ENCODE peak calls at places on chromosomes 13 and 19, in five cellular contexts. V is HepG2, G is K562, T is GM12878, D is H1. X is an unnamed sample.

GRCh38 chr13:40251343-40252032 is 415.0 kb downstream of the FOXO1 start:
- DNase-seq in G (no peak), D (no peak), V (no peak), T (no peak), X (no peak)

GRCh38 chr19:48398329-48399235 is 5.1 kb downstream of the GRIN2D start:
- DNase-seq in D (peak; percentile 88), V (peak; percentile 44), G (peak; percentile 97), T (no peak), X (peak; percentile 91)

GRCh38 chr13:55583953-55584593 is 1556.6 kb upstream of the PRR20A start:
- DNase-seq in T (no peak), V (no peak), D (no peak), G (no peak), X (no peak)

GRCh38 chr19:45876411-45877197 is 9.3 kb downstream of the IRF2BP1 start:
- DNase-seq in T (no peak), D (no peak), G (peak; percentile 75), V (peak; percentile 77), X (no peak)

GRCh38 chr13:97112451-97113152 is 109.5 kb upstream of the MBNL2 start:
- DNase-seq in D (no peak), V (no peak), T (no peak), G (no peak), X (no peak)

GRCh38 chr19:16470911-16471811 is 609 bp downstream of the EPS15L1 start:
- DNase-seq in G (peak; percentile 56), D (no peak), T (no peak), V (no peak), X (no peak)

GRCh38 chr13:48594080-48594815 is 59.5 kb upstream of the CYSLTR2 start:
- DNase-seq in T (no peak), G (no peak), D (no peak), V (no peak), X (no peak)

GRCh38 chr19:5719274-5719960 is 529 bp downstream of the LONP1 start:
- DNase-seq in V (no peak), T (no peak), G (peak; percentile 52), D (no peak), X (no peak)

GRCh38 chr13:27171244-27171829 is at the start of gene USP12:
- DNase-seq in T (no peak), V (no peak), G (peak; percentile 47), D (no peak), X (no peak)

GRCh38 chr19:33438016-33438671 is 64.6 kb downstream of the CEBPG start:
- DNase-seq in T (no peak), D (no peak), G (no peak), V (no peak), X (no peak)

GRCh38 chr19:42295831-42296525 is 6.0 kb upstream of the PRR19 start:
- DNase-seq in G (peak; percentile 86), V (peak; percentile 74), T (peak; percentile 41), D (peak; percentile 65), X (peak; percentile 61)

GRCh38 chr13:111219306-111219705 is 101.1 kb upstream of the TEX29 start:
- DNase-seq in T (no peak), V (no peak), G (no peak), D (no peak), X (no peak)

GRCh38 chr19:34109596-34109995 is 62.7 kb upstream of the LSM14A start:
- DNase-seq in T (no peak), G (no peak), D (no peak), V (no peak), X (no peak)

GRCh38 chr13:33078268-33078667 is 62.0 kb downstream of the KL start:
- DNase-seq in V (no peak), D (no peak), G (no peak), T (no peak), X (no peak)

GRCh38 chr13:109146912-109147624 is 517.7 kb downstream of the MYO16 start:
- DNase-seq in G (no peak), T (no peak), V (no peak), D (no peak), X (peak; percentile 67)

GRCh38 chr13:109150691-109151090 is 521.3 kb downstream of the MYO16 start:
- DNase-seq in T (no peak), G (no peak), V (no peak), D (no peak), X (no peak)

GRCh38 chr13:109146393-109146792 is 517.0 kb downstream of the MYO16 start:
- DNase-seq in D (no peak), T (no peak), G (no peak), V (no peak), X (no peak)

GRCh38 chr13:109145631-109146030 is 516.2 kb downstream of the MYO16 start:
- DNase-seq in T (no peak), G (peak; percentile 18), V (peak; percentile 13), D (no peak), X (peak; percentile 58)

GRCh38 chr13:109148243-109148642 is 518.8 kb downstream of the MYO16 start:
- DNase-seq in T (no peak), G (no peak), V (no peak), D (no peak), X (no peak)
- TF ChIP-seq RAD21 in T (no peak), G (no peak), V (no peak), D (no peak), X (no peak)

GRCh38 chr19:13864513-13865242 is 12.3 kb upstream of the NANOS3 start:
- DNase-seq in D (no peak), T (no peak), G (no peak), V (no peak), X (no peak)
- TF ChIP-seq EZH2 in D (peak; percentile 47), T (no peak), G (no peak), V (no peak), X (no peak)

GRCh38 chr19:50209131-50209530 is 5.7 kb downstream of the MYH14 start:
- DNase-seq in D (no peak), V (no peak), G (no peak), T (no peak), X (no peak)

GRCh38 chr19:50210425-50210824 is 7.0 kb downstream of the MYH14 start:
- DNase-seq in G (no peak), T (no peak), D (no peak), V (no peak), X (no peak)

GRCh38 chr19:50213925-50214324 is 10.5 kb downstream of the MYH14 start:
- DNase-seq in T (no peak), V (no peak), G (no peak), D (no peak), X (no peak)

GRCh38 chr19:50215820-50216219 is 12.4 kb downstream of the MYH14 start:
- DNase-seq in T (no peak), V (no peak), G (no peak), D (no peak), X (no peak)

GRCh38 chr19:50214699-50215543 is 11.5 kb downstream of the MYH14 start:
- DNase-seq in T (no peak), G (no peak), D (no peak), V (no peak), X (peak; percentile 52)
- TF ChIP-seq RAD21 in T (no peak), G (no peak), D (no peak), V (no peak), X (no peak)

GRCh38 chr13:101919541-101920306 is 467.2 kb downstream of the ITGBL1 start:
- DNase-seq in V (no peak), D (no peak), T (no peak), G (no peak), X (no peak)
- TF ChIP-seq EZH2 in V (no peak), D (peak; percentile 50), T (no peak), G (no peak), X (no peak)

DNA sequence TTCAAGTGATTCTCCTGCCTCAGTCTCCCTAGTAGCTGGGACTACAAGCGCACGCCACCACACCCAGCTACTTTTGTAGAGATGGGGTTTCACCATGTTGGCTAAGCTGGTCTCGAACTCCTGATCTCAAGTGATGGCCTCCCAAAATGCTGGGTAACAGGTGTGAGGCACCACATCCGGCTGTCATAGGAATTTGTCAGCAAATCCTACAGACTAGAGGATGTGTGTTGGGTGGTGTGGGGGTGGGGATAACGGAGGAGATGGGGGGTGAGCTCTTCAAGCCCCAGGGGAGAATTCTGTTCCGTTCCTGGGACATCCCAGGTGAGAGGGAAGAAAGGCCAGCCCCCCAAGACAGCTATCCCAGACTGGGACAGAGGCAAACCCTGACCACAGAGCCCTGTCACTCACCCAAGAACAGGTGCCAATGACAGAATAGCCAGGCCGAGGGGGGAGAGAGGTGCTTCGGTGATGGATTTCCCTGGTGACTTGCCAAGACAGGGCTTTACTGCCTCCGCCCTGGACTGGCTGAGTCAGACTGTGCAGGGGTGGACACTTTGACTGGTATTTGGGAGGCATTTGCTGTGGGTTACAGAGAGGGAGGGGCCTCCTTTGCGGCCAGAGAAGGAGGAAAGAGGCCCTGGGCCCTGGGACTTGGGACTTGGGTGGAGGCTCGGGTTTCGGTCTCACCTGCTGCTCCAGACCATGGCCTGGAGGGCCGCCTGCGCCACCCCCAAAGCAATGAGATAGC is 4.7 kb upstream of the EPS8L1 start:
- DNase-seq in D (no peak), G (peak; percentile 67), T (no peak), V (no peak), X (peak; percentile 89)
- TF ChIP-seq RAD21 in D (no peak), G (no peak), T (no peak), V (no peak), X (no peak)

GRCh38 chr13:71867101-71867814 is at the start of gene DACH1:
- DNase-seq in T (no peak), D (no peak), G (peak; percentile 56), V (peak; percentile 7), X (no peak)

GRCh38 chr13:71865858-71866172 is 1.2 kb downstream of the DACH1 start:
- DNase-seq in V (no peak), D (no peak), G (no peak), T (no peak), X (no peak)

GRCh38 chr13:71864094-71864980 is 2.7 kb downstream of the DACH1 start:
- DNase-seq in T (no peak), G (peak; percentile 41), V (no peak), D (no peak), X (no peak)

GRCh38 chr13:71864981-71865857 is 1.8 kb downstream of the DACH1 start:
- DNase-seq in T (no peak), V (no peak), G (no peak), D (no peak), X (no peak)

DNA sequence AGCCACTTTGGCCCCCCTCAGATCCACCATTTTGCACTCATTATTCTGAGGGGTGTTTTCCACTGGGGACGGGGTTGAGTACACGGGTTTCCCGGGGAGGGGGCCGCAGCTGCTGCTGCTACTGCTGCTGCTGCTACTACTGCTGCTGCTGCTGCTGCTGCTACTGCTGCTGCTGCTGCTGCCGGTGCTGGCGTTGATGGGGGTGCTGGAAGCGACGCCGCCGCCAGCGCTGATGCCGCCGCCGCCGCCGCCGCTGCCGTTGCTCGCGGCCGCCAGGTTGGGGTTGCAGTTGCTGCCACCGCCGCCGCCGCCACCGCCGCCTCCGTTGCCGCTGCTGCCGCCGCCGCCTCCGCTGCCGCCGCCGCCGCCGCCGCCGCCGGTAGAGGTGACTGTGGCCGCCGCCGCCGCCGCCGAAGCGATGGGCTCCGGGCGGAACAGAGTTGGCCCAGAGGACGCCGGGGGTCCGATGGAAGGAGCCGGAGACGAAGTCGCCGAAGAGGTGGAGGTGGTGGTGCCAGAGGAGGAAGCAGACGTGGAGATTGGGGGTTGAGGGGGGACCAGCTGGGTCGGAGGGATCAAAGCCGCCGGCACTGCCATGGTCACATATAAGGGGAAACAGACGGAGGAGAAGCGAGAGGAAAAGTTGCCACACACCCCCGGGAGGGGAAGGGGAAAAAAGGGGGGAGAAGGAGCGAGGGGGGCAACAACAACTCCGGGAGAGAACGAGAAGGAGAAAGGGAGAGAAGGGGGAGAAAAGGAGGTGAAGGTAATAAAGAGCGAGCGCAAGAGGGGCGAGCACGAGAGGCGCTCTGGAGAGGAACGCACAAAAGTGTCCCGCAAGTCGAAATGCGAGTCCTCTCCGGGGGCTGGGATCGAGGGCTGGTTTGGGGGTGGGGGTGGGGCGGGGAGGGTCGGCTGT is 572 bp downstream of the DACH1 start:
- DNase-seq in V (no peak), G (no peak), T (no peak), D (no peak), X (no peak)
- TF ChIP-seq EZH2 in V (no peak), G (no peak), T (no peak), D (peak; percentile 29), X (no peak)

X was measured in HCT116.